ENCODE peak calls at places on chromosomes 12 and 14, in six cellular contexts. One of them, this sample, is unnamed. For H3K9me3, the result is how much of the 10 kb centered on the place peaks cover.

GRCh38 chr12:6116481-6117021 is 7.9 kb downstream of the VWF start:
- DNase-seq in tibial nerve: no peak
- DNase-seq in CD4-positive, alpha-beta T cell: no peak
- DNase-seq in A549: peak
- DNase-seq in tibial artery: peak
- DNase-seq in neuronal stem cell: no peak
- DNase-seq in this sample: no peak

GRCh38 chr14:64692597-64693350 is 11.4 kb upstream of the PLEKHG3 start:
- DNase-seq in tibial nerve: no peak
- DNase-seq in CD4-positive, alpha-beta T cell: no peak
- DNase-seq in A549: no peak
- DNase-seq in tibial artery: no peak
- DNase-seq in neuronal stem cell: no peak
- DNase-seq in this sample: no peak

GRCh38 chr14:35213143-35213788 is 78.9 kb upstream of the PSMA6 start:
- DNase-seq in tibial nerve: no peak
- DNase-seq in CD4-positive, alpha-beta T cell: no peak
- DNase-seq in A549: no peak
- DNase-seq in tibial artery: no peak
- DNase-seq in neuronal stem cell: no peak
- DNase-seq in this sample: no peak

GRCh38 chr12:129215436-129216025 is 362.3 kb downstream of the GLT1D1 start:
- DNase-seq in tibial nerve: no peak
- DNase-seq in CD4-positive, alpha-beta T cell: no peak
- DNase-seq in A549: no peak
- DNase-seq in tibial artery: no peak
- DNase-seq in neuronal stem cell: no peak
- DNase-seq in this sample: no peak

GRCh38 chr12:100643246-100643645 is 69.8 kb downstream of the GAS2L3 start:
- DNase-seq in tibial nerve: no peak
- DNase-seq in CD4-positive, alpha-beta T cell: no peak
- DNase-seq in A549: no peak
- DNase-seq in tibial artery: no peak
- DNase-seq in neuronal stem cell: no peak
- DNase-seq in this sample: no peak

GRCh38 chr14:22397338-22397737 is 191.7 kb downstream of the DAD1 start:
- DNase-seq in tibial nerve: no peak
- DNase-seq in CD4-positive, alpha-beta T cell: no peak
- DNase-seq in A549: no peak
- DNase-seq in tibial artery: no peak
- DNase-seq in neuronal stem cell: no peak
- DNase-seq in this sample: no peak

GRCh38 chr14:74763803-74764531 is 851 bp downstream of the YLPM1 start:
- DNase-seq in tibial nerve: peak
- DNase-seq in CD4-positive, alpha-beta T cell: peak
- DNase-seq in A549: no peak
- DNase-seq in tibial artery: peak
- DNase-seq in neuronal stem cell: no peak
- DNase-seq in this sample: no peak

GRCh38 chr12:76670776-76671175 is 93.1 kb upstream of the ZDHHC17 start:
- DNase-seq in tibial nerve: no peak
- DNase-seq in CD4-positive, alpha-beta T cell: no peak
- DNase-seq in A549: no peak
- DNase-seq in tibial artery: no peak
- DNase-seq in neuronal stem cell: no peak
- DNase-seq in this sample: no peak

GRCh38 chr12:4615667-4616066 is 33.2 kb downstream of the AKAP3 start:
- DNase-seq in tibial nerve: no peak
- DNase-seq in CD4-positive, alpha-beta T cell: no peak
- DNase-seq in A549: no peak
- DNase-seq in tibial artery: no peak
- DNase-seq in neuronal stem cell: no peak
- DNase-seq in this sample: no peak

GRCh38 chr12:65876898-65877721 is 52.8 kb downstream of the HMGA2 start:
- DNase-seq in tibial nerve: no peak
- DNase-seq in CD4-positive, alpha-beta T cell: no peak
- DNase-seq in A549: no peak
- DNase-seq in tibial artery: no peak
- DNase-seq in neuronal stem cell: peak
- DNase-seq in this sample: no peak

GRCh38 chr14:30266290-30266689 is 292.7 kb upstream of the G2E3 start:
- DNase-seq in tibial nerve: no peak
- DNase-seq in CD4-positive, alpha-beta T cell: no peak
- DNase-seq in A549: no peak
- DNase-seq in tibial artery: no peak
- DNase-seq in neuronal stem cell: no peak
- DNase-seq in this sample: no peak

GRCh38 chr14:30264161-30264560 is 294.8 kb upstream of the G2E3 start:
- DNase-seq in tibial nerve: no peak
- DNase-seq in CD4-positive, alpha-beta T cell: no peak
- DNase-seq in A549: no peak
- DNase-seq in tibial artery: no peak
- DNase-seq in neuronal stem cell: no peak
- DNase-seq in this sample: no peak

GRCh38 chr14:30272848-30273563 is 286.0 kb upstream of the G2E3 start:
- DNase-seq in tibial nerve: no peak
- DNase-seq in CD4-positive, alpha-beta T cell: no peak
- DNase-seq in A549: no peak
- DNase-seq in tibial artery: no peak
- DNase-seq in neuronal stem cell: peak
- DNase-seq in this sample: no peak

GRCh38 chr14:30270200-30271161 is 288.5 kb upstream of the G2E3 start:
- DNase-seq in tibial nerve: peak
- DNase-seq in CD4-positive, alpha-beta T cell: peak
- DNase-seq in A549: peak
- DNase-seq in tibial artery: peak
- DNase-seq in neuronal stem cell: peak
- DNase-seq in this sample: no peak

GRCh38 chr14:30267141-30267540 is 291.8 kb upstream of the G2E3 start:
- DNase-seq in tibial nerve: no peak
- DNase-seq in CD4-positive, alpha-beta T cell: no peak
- DNase-seq in A549: no peak
- DNase-seq in tibial artery: no peak
- DNase-seq in neuronal stem cell: no peak
- DNase-seq in this sample: no peak
- H3K9me3 ChIP-seq in tibial nerve: under half
- H3K9me3 ChIP-seq in CD4-positive, alpha-beta T cell: under half
- H3K9me3 ChIP-seq in A549: under half
- H3K9me3 ChIP-seq in tibial artery: under half
- H3K9me3 ChIP-seq in neuronal stem cell: under half
- H3K9me3 ChIP-seq in this sample: under half

DNA sequence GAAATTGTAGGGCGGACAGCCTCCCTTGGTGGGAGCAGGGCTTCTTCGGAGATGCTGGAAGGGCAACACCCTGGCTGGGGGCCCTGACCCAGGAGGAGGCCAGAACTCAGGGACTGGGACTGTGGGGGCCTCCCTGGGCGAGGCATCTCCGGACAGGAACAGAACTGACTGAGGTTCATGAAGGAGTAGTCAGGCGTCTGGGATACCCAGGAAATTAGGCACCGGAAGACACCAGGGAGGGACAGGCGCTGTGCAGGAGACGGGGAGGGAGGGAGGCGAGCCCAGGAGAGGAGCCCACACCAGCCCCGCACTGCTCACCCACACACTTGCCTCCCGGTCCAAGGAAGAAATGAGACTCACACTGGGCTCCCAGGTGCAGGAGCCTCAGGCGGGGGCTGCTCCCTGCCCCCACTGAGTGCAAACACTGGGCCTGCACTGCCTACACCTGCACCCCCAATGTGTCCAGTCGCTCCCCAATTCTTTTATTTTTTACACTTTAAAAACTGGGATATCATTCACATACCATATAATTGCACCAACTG is 262.6 kb upstream of the SFSWAP start:
- DNase-seq in tibial nerve: no peak
- DNase-seq in CD4-positive, alpha-beta T cell: no peak
- DNase-seq in A549: no peak
- DNase-seq in tibial artery: no peak
- DNase-seq in neuronal stem cell: no peak
- DNase-seq in this sample: no peak
- H3K9me3 ChIP-seq in tibial nerve: under half
- H3K9me3 ChIP-seq in CD4-positive, alpha-beta T cell: under half
- H3K9me3 ChIP-seq in A549: under half
- H3K9me3 ChIP-seq in tibial artery: under half
- H3K9me3 ChIP-seq in neuronal stem cell: under half
- H3K9me3 ChIP-seq in this sample: under half

GRCh38 chr12:34335819-34336262 is 313.5 kb downstream of the ALG10 start:
- DNase-seq in tibial nerve: no peak
- DNase-seq in CD4-positive, alpha-beta T cell: no peak
- DNase-seq in A549: peak
- DNase-seq in tibial artery: no peak
- DNase-seq in neuronal stem cell: no peak
- DNase-seq in this sample: no peak

GRCh38 chr12:34336619-34337465 is 314.5 kb downstream of the ALG10 start:
- DNase-seq in tibial nerve: no peak
- DNase-seq in CD4-positive, alpha-beta T cell: no peak
- DNase-seq in A549: peak
- DNase-seq in tibial artery: no peak
- DNase-seq in neuronal stem cell: no peak
- DNase-seq in this sample: no peak

GRCh38 chr12:34333337-34333736 is 311.0 kb downstream of the ALG10 start:
- DNase-seq in tibial nerve: no peak
- DNase-seq in CD4-positive, alpha-beta T cell: no peak
- DNase-seq in A549: no peak
- DNase-seq in tibial artery: no peak
- DNase-seq in neuronal stem cell: no peak
- DNase-seq in this sample: no peak

GRCh38 chr12:34334953-34335743 is 312.9 kb downstream of the ALG10 start:
- DNase-seq in tibial nerve: no peak
- DNase-seq in CD4-positive, alpha-beta T cell: no peak
- DNase-seq in A549: no peak
- DNase-seq in tibial artery: no peak
- DNase-seq in neuronal stem cell: no peak
- DNase-seq in this sample: no peak

DNA sequence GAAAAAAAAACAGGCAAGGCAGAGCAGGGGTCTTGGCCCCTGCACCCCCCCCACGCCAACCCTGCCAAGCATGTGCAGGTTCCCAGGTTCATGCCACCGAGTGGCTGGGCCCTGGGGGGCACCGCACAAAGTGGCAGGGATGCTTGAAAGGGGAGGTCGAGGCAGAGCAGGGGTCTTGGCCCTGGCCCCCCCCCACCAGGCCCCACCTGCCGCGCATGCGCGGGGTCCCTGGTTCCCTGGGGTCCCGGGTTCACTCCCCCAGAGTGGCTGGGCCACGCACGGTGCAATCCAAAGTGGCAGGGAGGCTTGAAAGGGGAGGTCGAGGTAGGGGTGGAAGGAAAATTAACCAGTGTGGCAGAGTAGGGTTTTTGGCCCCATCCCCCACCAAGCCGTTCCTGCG is 312.2 kb downstream of the ALG10 start:
- DNase-seq in tibial nerve: no peak
- DNase-seq in CD4-positive, alpha-beta T cell: no peak
- DNase-seq in A549: no peak
- DNase-seq in tibial artery: no peak
- DNase-seq in neuronal stem cell: no peak
- DNase-seq in this sample: no peak
- H3K9me3 ChIP-seq in tibial nerve: under half
- H3K9me3 ChIP-seq in CD4-positive, alpha-beta T cell: under half
- H3K9me3 ChIP-seq in A549: under half
- H3K9me3 ChIP-seq in tibial artery: under half
- H3K9me3 ChIP-seq in neuronal stem cell: under half
- H3K9me3 ChIP-seq in this sample: under half

GRCh38 chr12:56867216-56867615 is 67.0 kb downstream of the SDR9C7 start:
- DNase-seq in tibial nerve: no peak
- DNase-seq in CD4-positive, alpha-beta T cell: no peak
- DNase-seq in A549: no peak
- DNase-seq in tibial artery: no peak
- DNase-seq in neuronal stem cell: no peak
- DNase-seq in this sample: no peak
- H3K9me3 ChIP-seq in tibial nerve: under half
- H3K9me3 ChIP-seq in CD4-positive, alpha-beta T cell: under half
- H3K9me3 ChIP-seq in A549: half or more
- H3K9me3 ChIP-seq in tibial artery: under half
- H3K9me3 ChIP-seq in neuronal stem cell: under half
- H3K9me3 ChIP-seq in this sample: under half

GRCh38 chr12:112546996-112547395 is 128.2 kb downstream of the PTPN11 start:
- DNase-seq in tibial nerve: no peak
- DNase-seq in CD4-positive, alpha-beta T cell: no peak
- DNase-seq in A549: no peak
- DNase-seq in tibial artery: no peak
- DNase-seq in neuronal stem cell: no peak
- DNase-seq in this sample: no peak
- H3K9me3 ChIP-seq in tibial nerve: under half
- H3K9me3 ChIP-seq in CD4-positive, alpha-beta T cell: under half
- H3K9me3 ChIP-seq in A549: under half
- H3K9me3 ChIP-seq in tibial artery: under half
- H3K9me3 ChIP-seq in neuronal stem cell: under half
- H3K9me3 ChIP-seq in this sample: under half

GRCh38 chr12:34400423-34400881 is 378.2 kb downstream of the ALG10 start:
- DNase-seq in tibial nerve: no peak
- DNase-seq in CD4-positive, alpha-beta T cell: no peak
- DNase-seq in A549: no peak
- DNase-seq in tibial artery: peak
- DNase-seq in neuronal stem cell: no peak
- DNase-seq in this sample: no peak
- H3K9me3 ChIP-seq in tibial nerve: under half
- H3K9me3 ChIP-seq in CD4-positive, alpha-beta T cell: under half
- H3K9me3 ChIP-seq in A549: under half
- H3K9me3 ChIP-seq in tibial artery: half or more
- H3K9me3 ChIP-seq in neuronal stem cell: under half
- H3K9me3 ChIP-seq in this sample: under half

DNA sequence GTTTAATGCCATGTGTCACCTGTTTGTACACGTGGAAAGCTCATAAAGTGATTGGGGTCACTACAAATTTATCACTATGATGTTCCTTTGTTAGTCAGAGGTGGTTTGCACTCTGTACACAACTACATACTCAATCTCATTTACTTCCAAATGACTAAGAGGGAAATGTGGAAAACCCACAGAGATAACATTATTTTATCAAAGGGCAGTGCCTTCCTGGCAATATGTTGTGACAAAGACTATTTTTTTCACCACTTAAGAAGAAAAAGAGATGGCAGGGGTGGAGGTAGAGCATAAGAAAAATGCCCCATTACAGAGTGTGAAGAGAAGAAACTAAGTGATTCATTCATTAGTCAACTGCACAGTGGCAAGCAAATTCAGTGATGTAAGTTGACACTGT is 1064.1 kb upstream of the FLRT2 start:
- DNase-seq in tibial nerve: no peak
- DNase-seq in CD4-positive, alpha-beta T cell: no peak
- DNase-seq in A549: no peak
- DNase-seq in tibial artery: no peak
- DNase-seq in neuronal stem cell: no peak
- DNase-seq in this sample: no peak
- H3K9me3 ChIP-seq in tibial nerve: under half
- H3K9me3 ChIP-seq in CD4-positive, alpha-beta T cell: under half
- H3K9me3 ChIP-seq in A549: under half
- H3K9me3 ChIP-seq in tibial artery: under half
- H3K9me3 ChIP-seq in neuronal stem cell: under half
- H3K9me3 ChIP-seq in this sample: under half

DNA sequence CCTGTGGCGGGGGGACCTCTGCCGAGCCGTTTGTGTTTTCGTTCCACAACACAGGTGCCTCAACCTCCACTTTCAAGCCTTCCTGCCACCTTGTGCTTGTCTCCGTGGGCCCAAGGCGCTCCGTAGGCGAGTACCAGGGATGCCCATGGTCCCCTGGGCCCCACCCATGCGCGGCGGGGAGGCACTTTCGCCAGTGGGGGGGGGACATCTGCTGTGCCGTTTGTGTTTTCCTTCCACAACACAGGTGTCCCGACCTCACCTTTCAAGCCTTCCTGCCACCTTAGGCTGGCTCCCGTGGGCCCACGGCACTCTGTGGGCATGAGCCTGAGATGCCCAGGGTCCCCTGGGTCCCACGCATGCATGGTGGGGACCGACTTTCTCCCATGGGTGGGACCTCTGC is 335.9 kb downstream of the ALG10 start:
- DNase-seq in tibial nerve: no peak
- DNase-seq in CD4-positive, alpha-beta T cell: no peak
- DNase-seq in A549: no peak
- DNase-seq in tibial artery: no peak
- DNase-seq in neuronal stem cell: no peak
- DNase-seq in this sample: no peak
- H3K9me3 ChIP-seq in tibial nerve: under half
- H3K9me3 ChIP-seq in CD4-positive, alpha-beta T cell: under half
- H3K9me3 ChIP-seq in A549: under half
- H3K9me3 ChIP-seq in tibial artery: half or more
- H3K9me3 ChIP-seq in neuronal stem cell: under half
- H3K9me3 ChIP-seq in this sample: under half

This sample was measured in T-helper 17 cell.